ENCODE peak calls at places on chromosomes 2 and 18, in seven cellular contexts. Q is left kidney; P is AG09309; W is omental fat pad; E is CD4-positive, alpha-beta T cell; S is HEK293T; H is M059J. Y is an unnamed sample.

GRCh38 chr2:143903172-143903856 is 616.6 kb downstream of the ZEB2 start:
- DNase-seq in Q (no peak), P (no peak), W (no peak), E (no peak), S (no peak), H (peak), Y (no peak)

GRCh38 chr2:210626849-210627248 is 70.5 kb downstream of the CPS1 start:
- DNase-seq in Q (no peak), P (no peak), W (no peak), E (no peak), S (no peak), H (peak), Y (no peak)

GRCh38 chr2:235030126-235030525 is 78.3 kb downstream of the SH3BP4 start:
- DNase-seq in Q (no peak), P (no peak), W (no peak), E (no peak), S (no peak), H (no peak), Y (no peak)

GRCh38 chr18:11733031-11733430 is 44.0 kb downstream of the GNAL start:
- DNase-seq in Q (peak), P (peak), W (peak), E (peak), S (peak), H (peak), Y (peak)

GRCh38 chr2:36455011-36455410 is 99.4 kb downstream of the CRIM1 start:
- DNase-seq in Q (no peak), P (no peak), W (no peak), E (no peak), S (no peak), H (peak), Y (no peak)

GRCh38 chr2:10097352-10098148 is 17.3 kb upstream of the CYS1 start:
- DNase-seq in Q (peak), P (no peak), W (peak), E (no peak), S (peak), H (peak), Y (peak)

GRCh38 chr18:2304378-2305175 is 266.7 kb downstream of the METTL4 start:
- DNase-seq in Q (no peak), P (no peak), W (no peak), E (no peak), S (no peak), H (peak), Y (no peak)

GRCh38 chr2:66189598-66189997 is 245.3 kb upstream of the MEIS1 start:
- DNase-seq in Q (no peak), P (peak), W (no peak), E (no peak), S (no peak), H (no peak), Y (no peak)

GRCh38 chr2:177419274-177419673 is 26.7 kb downstream of the AGPS start:
- DNase-seq in Q (no peak), P (peak), W (no peak), E (no peak), S (no peak), H (no peak), Y (no peak)

GRCh38 chr2:43169987-43170732 is 56.2 kb downstream of the ZFP36L2 start:
- DNase-seq in Q (peak), P (no peak), W (no peak), E (peak), S (peak), H (no peak), Y (peak)

GRCh38 chr2:168127361-168127760 is 120.0 kb downstream of the STK39 start:
- DNase-seq in Q (no peak), P (no peak), W (no peak), E (no peak), S (no peak), H (no peak), Y (no peak)

GRCh38 chr2:84495539-84496146 is 20.7 kb upstream of the DNAH6 start:
- DNase-seq in Q (peak), P (peak), W (no peak), E (no peak), S (peak), H (peak), Y (peak)

GRCh38 chr2:143581134-143581533 is 451.9 kb downstream of the ARHGAP15 start:
- DNase-seq in Q (no peak), P (no peak), W (no peak), E (no peak), S (no peak), H (no peak), Y (no peak)

GRCh38 chr2:218397502-218398436 is 1.9 kb upstream of the CTDSP1 start:
- DNase-seq in Q (peak), P (no peak), W (no peak), E (no peak), S (peak), H (peak), Y (peak)

GRCh38 chr2:46909771-46910419 is 5.7 kb downstream of the MCFD2 start:
- DNase-seq in Q (no peak), P (no peak), W (no peak), E (no peak), S (no peak), H (peak), Y (no peak)

GRCh38 chr2:39107156-39107555 is 13.7 kb downstream of the SOS1 start:
- DNase-seq in Q (peak), P (no peak), W (no peak), E (no peak), S (no peak), H (no peak), Y (no peak)

GRCh38 chr2:218400930-218401833 is 1.5 kb downstream of the CTDSP1 start:
- DNase-seq in Q (peak), P (no peak), W (no peak), E (no peak), S (no peak), H (no peak), Y (no peak)

GRCh38 chr2:96537066-96537733 is 648 bp downstream of the ARID5A start:
- DNase-seq in Q (peak), P (no peak), W (no peak), E (peak), S (no peak), H (peak), Y (peak)

GRCh38 chr2:220076734-220077133 is 449.3 kb downstream of the SLC4A3 start:
- DNase-seq in Q (peak), P (peak), W (no peak), E (no peak), S (peak), H (peak), Y (no peak)

GRCh38 chr2:118431188-118431562 is 342.9 kb downstream of the INSIG2 start:
- DNase-seq in Q (no peak), P (no peak), W (no peak), E (no peak), S (peak), H (peak), Y (no peak)

GRCh38 chr2:143936758-143937562 is 583.0 kb downstream of the ZEB2 start:
- DNase-seq in Q (peak), P (no peak), W (no peak), E (no peak), S (peak), H (peak), Y (no peak)

GRCh38 chr2:239929504-239929903 is 95.6 kb downstream of the NDUFA10 start:
- DNase-seq in Q (no peak), P (no peak), W (no peak), E (no peak), S (no peak), H (no peak), Y (no peak)

GRCh38 chr18:70149156-70149555 is 56.3 kb downstream of the RTTN start:
- DNase-seq in Q (no peak), P (no peak), W (no peak), E (no peak), S (no peak), H (no peak), Y (no peak)

GRCh38 chr2:157789933-157790511 is 86.1 kb downstream of the ACVR1 start:
- DNase-seq in Q (peak), P (no peak), W (no peak), E (no peak), S (no peak), H (no peak), Y (no peak)